ENCODE peak calls at places on chromosomes 11 and 22, in ten cellular contexts. K is stimulated activated CD4-positive, alpha-beta T cell treated with anti-CD3 and anti-CD28 coated beads, Interleukin-15, amount 100 ng/mL, for 24 hours; A is T-helper 2 cell; Q is stimulated activated CD8-positive, alpha-beta memory T cell treated with anti-CD3 and anti-CD28 coated beads, Interleukin-4, amount 100 ng/mL, for 4 hours; W is endodermal cell; L is stimulated activated naive B cell treated with anti-CD40 and anti-IgM and Interleukin-4, amounts not matched to agents 10 μg/mL and 1 μg/mL and 100 μg/mL, for 72 hours; H is OCI-LY7; R is neural progenitor cell; U is AG09319; V is CD4-positive, alpha-beta T cell. T is an unnamed sample.

GRCh38 chr11:9943346-9944110 is 279.7 kb downstream of the SWAP70 start:
- DNase-seq in K (no peak), A (no peak), Q (no peak), W (no peak), L (no peak), H (no peak), R (no peak), U (peak), V (no peak), T (no peak)

GRCh38 chr11:47189100-47189834 is 3.0 kb upstream of the PACSIN3 start:
- DNase-seq in K (no peak), A (no peak), Q (no peak), W (no peak), L (no peak), H (no peak), R (no peak), U (no peak), V (no peak), T (no peak)

GRCh38 chr11:8092587-8093424 is 11.8 kb downstream of the TUB start:
- DNase-seq in K (peak), A (peak), Q (no peak), W (peak), L (peak), H (peak), R (peak), U (peak), V (no peak), T (no peak)

GRCh38 chr11:11416917-11417316 is 63.9 kb upstream of the CSNK2A3 start:
- DNase-seq in K (no peak), A (no peak), Q (no peak), W (no peak), L (no peak), H (no peak), R (no peak), U (no peak), V (no peak), T (no peak)

GRCh38 chr11:75311858-75312288 is 39.6 kb downstream of the ARRB1 start:
- DNase-seq in K (no peak), A (no peak), Q (no peak), W (no peak), L (no peak), H (no peak), R (no peak), U (no peak), V (no peak), T (no peak)

GRCh38 chr11:134469627-134470026 is 57.6 kb upstream of the B3GAT1 start:
- DNase-seq in K (no peak), A (no peak), Q (no peak), W (no peak), L (no peak), H (peak), R (no peak), U (no peak), V (no peak), T (no peak)

GRCh38 chr11:96033054-96033453 is 109.1 kb upstream of the MTMR2 start:
- DNase-seq in K (no peak), A (no peak), Q (no peak), W (no peak), L (no peak), H (no peak), R (no peak), U (no peak), V (no peak), T (no peak)

GRCh38 chr11:116895053-116895757 is 57.8 kb upstream of the APOA1 start:
- DNase-seq in K (peak), A (no peak), Q (no peak), W (peak), L (no peak), H (no peak), R (peak), U (no peak), V (no peak), T (no peak)

GRCh38 chr11:102985850-102986249 is 30.3 kb upstream of the MMP13 start:
- DNase-seq in K (no peak), A (no peak), Q (no peak), W (no peak), L (no peak), H (no peak), R (no peak), U (no peak), V (no peak), T (no peak)

GRCh38 chr11:56706486-56706885 is 7.6 kb downstream of the OR9G1 start:
- DNase-seq in K (no peak), A (no peak), Q (no peak), W (no peak), L (no peak), H (no peak), R (no peak), U (no peak), V (no peak), T (no peak)

GRCh38 chr22:22773979-22774738 is 113.5 kb upstream of the IGLL5 start:
- DNase-seq in K (no peak), A (no peak), Q (no peak), W (no peak), L (peak), H (peak), R (no peak), U (no peak), V (no peak), T (no peak)

GRCh38 chr22:30837531-30837930 is 131.0 kb downstream of the MORC2 start:
- DNase-seq in K (no peak), A (no peak), Q (no peak), W (no peak), L (no peak), H (no peak), R (no peak), U (no peak), V (no peak), T (no peak)

GRCh38 chr11:120182790-120183491 is 27.9 kb upstream of the OAF start:
- DNase-seq in K (no peak), A (no peak), Q (no peak), W (peak), L (no peak), H (peak), R (no peak), U (no peak), V (no peak), T (no peak)

GRCh38 chr22:29693151-29693550 is 26.7 kb upstream of the CABP7 start:
- DNase-seq in K (no peak), A (no peak), Q (no peak), W (no peak), L (no peak), H (no peak), R (no peak), U (no peak), V (no peak), T (no peak)

GRCh38 chr22:43099095-43099494 is 9.9 kb upstream of the TTLL1 start:
- DNase-seq in K (no peak), A (no peak), Q (no peak), W (no peak), L (no peak), H (no peak), R (no peak), U (no peak), V (no peak), T (no peak)

GRCh38 chr11:76233196-76233921 is 27.1 kb upstream of the WNT11 start:
- DNase-seq in K (no peak), A (no peak), Q (no peak), W (no peak), L (no peak), H (no peak), R (no peak), U (no peak), V (no peak), T (no peak)

GRCh38 chr11:83720675-83721074 is 434.5 kb upstream of the CCDC90B start:
- DNase-seq in K (no peak), A (no peak), Q (no peak), W (peak), L (no peak), H (no peak), R (peak), U (no peak), V (no peak), T (no peak)

GRCh38 chr22:35995772-35996171 is 32.9 kb downstream of the RBFOX2 start:
- DNase-seq in K (no peak), A (no peak), Q (no peak), W (no peak), L (no peak), H (no peak), R (no peak), U (peak), V (no peak), T (no peak)

GRCh38 chr11:115530752-115531151 is 26.5 kb upstream of the CADM1 start:
- DNase-seq in K (no peak), A (no peak), Q (no peak), W (peak), L (no peak), H (peak), R (peak), U (no peak), V (no peak), T (no peak)

GRCh38 chr11:35272391-35272821 is 133.4 kb downstream of the CD44 start:
- DNase-seq in K (peak), A (peak), Q (no peak), W (no peak), L (peak), H (no peak), R (no peak), U (no peak), V (peak), T (peak)

GRCh38 chr11:79045811-79046304 is 395.0 kb downstream of the TENM4 start:
- DNase-seq in K (no peak), A (no peak), Q (no peak), W (peak), L (no peak), H (no peak), R (peak), U (no peak), V (no peak), T (no peak)

GRCh38 chr11:67303989-67304411 is 670 bp downstream of the SSH3 start:
- DNase-seq in K (peak), A (no peak), Q (no peak), W (peak), L (no peak), H (no peak), R (no peak), U (no peak), V (no peak), T (no peak)

GRCh38 chr22:36332623-36333331 is 55.0 kb downstream of the MYH9 start:
- DNase-seq in K (peak), A (peak), Q (no peak), W (peak), L (peak), H (peak), R (no peak), U (no peak), V (peak), T (no peak)

GRCh38 chr11:59600234-59600633 is 15.3 kb downstream of the OSBP start:
- DNase-seq in K (no peak), A (no peak), Q (no peak), W (no peak), L (no peak), H (no peak), R (no peak), U (no peak), V (no peak), T (no peak)

GRCh38 chr11:27055065-27055682 is 14.6 kb downstream of the BBOX1 start:
- DNase-seq in K (no peak), A (no peak), Q (no peak), W (no peak), L (no peak), H (no peak), R (no peak), U (no peak), V (no peak), T (no peak)

GRCh38 chr11:17579451-17579850 is 32.4 kb downstream of the OTOG start:
- DNase-seq in K (no peak), A (no peak), Q (no peak), W (no peak), L (no peak), H (no peak), R (no peak), U (no peak), V (no peak), T (no peak)

GRCh38 chr22:20247010-20247505 is 21.1 kb downstream of the RTN4R start:
- DNase-seq in K (no peak), A (no peak), Q (no peak), W (no peak), L (peak), H (no peak), R (no peak), U (no peak), V (no peak), T (no peak)

GRCh38 chr11:128354476-128354875 is 232.9 kb downstream of the ETS1 start:
- DNase-seq in K (no peak), A (no peak), Q (no peak), W (no peak), L (no peak), H (no peak), R (no peak), U (no peak), V (no peak), T (no peak)

GRCh38 chr11:3169235-3169951 is 4.3 kb upstream of the OSBPL5 start:
- DNase-seq in K (peak), A (no peak), Q (no peak), W (peak), L (no peak), H (no peak), R (peak), U (no peak), V (no peak), T (no peak)